ENCODE peak calls at places on chromosomes 16 and 17, in eight cellular contexts. One of them, this sample, is unnamed.
A peak's percentile ranks its signal among the peaks of the same experiment; 100 is the strongest.

GRCh38 chr16:58124601-58124915 is 4.6 kb downstream of the CFAP20 start:
- DNase-seq in DND-41: no peak
- DNase-seq in stomach: no peak
- DNase-seq in astrocyte: no peak
- DNase-seq in Panc1: no peak
- DNase-seq in cardiac muscle cell: no peak
- DNase-seq in lower lobe of right lung: no peak
- DNase-seq in heart left ventricle: no peak
- DNase-seq in this sample: no peak

GRCh38 chr17:40175928-40176327 is 1.3 kb upstream of the RAPGEFL1 start:
- DNase-seq in DND-41: no peak
- DNase-seq in cardiac muscle cell: no peak
- DNase-seq in lower lobe of right lung: no peak
- DNase-seq in heart left ventricle: no peak
- DNase-seq in Panc1: no peak
- DNase-seq in astrocyte: no peak
- DNase-seq in stomach: no peak
- DNase-seq in this sample: no peak

GRCh38 chr16:1426734-1427451 is 4.0 kb upstream of the PERCC1 start:
- DNase-seq in cardiac muscle cell: no peak
- DNase-seq in astrocyte: no peak
- DNase-seq in lower lobe of right lung: no peak
- DNase-seq in DND-41: no peak
- DNase-seq in heart left ventricle: no peak
- DNase-seq in stomach: no peak
- DNase-seq in Panc1: no peak
- DNase-seq in this sample: peak; percentile 68

GRCh38 chr17:36590082-36590481 is 1.6 kb upstream of the DHRS11 start:
- DNase-seq in heart left ventricle: no peak
- DNase-seq in DND-41: peak; percentile 31
- DNase-seq in astrocyte: peak; percentile 56
- DNase-seq in Panc1: no peak
- DNase-seq in stomach: no peak
- DNase-seq in lower lobe of right lung: no peak
- DNase-seq in cardiac muscle cell: no peak
- DNase-seq in this sample: no peak

GRCh38 chr16:4354512-4355409 is 3.6 kb upstream of the PAM16 start:
- DNase-seq in astrocyte: no peak
- DNase-seq in stomach: no peak
- DNase-seq in lower lobe of right lung: no peak
- DNase-seq in heart left ventricle: no peak
- DNase-seq in Panc1: no peak
- DNase-seq in cardiac muscle cell: no peak
- DNase-seq in DND-41: no peak
- DNase-seq in this sample: no peak

GRCh38 chr17:79986441-79987186 is 49.1 kb downstream of the TBC1D16 start:
- DNase-seq in cardiac muscle cell: no peak
- DNase-seq in astrocyte: no peak
- DNase-seq in stomach: no peak
- DNase-seq in DND-41: no peak
- DNase-seq in Panc1: no peak
- DNase-seq in lower lobe of right lung: peak; percentile 48
- DNase-seq in heart left ventricle: no peak
- DNase-seq in this sample: peak; percentile 85

GRCh38 chr17:31318298-31319190 is 2.9 kb downstream of the EVI2A start:
- DNase-seq in DND-41: peak; percentile 51
- DNase-seq in heart left ventricle: peak; percentile 74
- DNase-seq in astrocyte: peak; percentile 91
- DNase-seq in cardiac muscle cell: no peak
- DNase-seq in Panc1: no peak
- DNase-seq in stomach: peak; percentile 35
- DNase-seq in lower lobe of right lung: no peak
- DNase-seq in this sample: no peak

GRCh38 chr16:2339521-2340484 is 725 bp downstream of the ABCA3 start:
- DNase-seq in Panc1: no peak
- DNase-seq in stomach: peak; percentile 58
- DNase-seq in cardiac muscle cell: peak; percentile 75
- DNase-seq in heart left ventricle: peak; percentile 52
- DNase-seq in DND-41: peak; percentile 33
- DNase-seq in astrocyte: no peak
- DNase-seq in lower lobe of right lung: peak; percentile 82
- DNase-seq in this sample: peak; percentile 84

GRCh38 chr17:57868007-57868774 is 18.3 kb upstream of the MRPS23 start:
- DNase-seq in Panc1: no peak
- DNase-seq in DND-41: peak; percentile 88
- DNase-seq in cardiac muscle cell: no peak
- DNase-seq in astrocyte: peak; percentile 91
- DNase-seq in stomach: peak; percentile 43
- DNase-seq in heart left ventricle: peak; percentile 81
- DNase-seq in lower lobe of right lung: peak; percentile 68
- DNase-seq in this sample: peak; percentile 89

GRCh38 chr17:42363767-42364585 is 24.3 kb downstream of the STAT3 start:
- DNase-seq in cardiac muscle cell: no peak
- DNase-seq in Panc1: no peak
- DNase-seq in lower lobe of right lung: no peak
- DNase-seq in stomach: no peak
- DNase-seq in astrocyte: peak; percentile 88
- DNase-seq in heart left ventricle: no peak
- DNase-seq in DND-41: no peak
- DNase-seq in this sample: no peak

GRCh38 chr16:66295191-66295590 is 71.3 kb upstream of the CDH5 start:
- DNase-seq in lower lobe of right lung: no peak
- DNase-seq in DND-41: no peak
- DNase-seq in stomach: peak; percentile 22
- DNase-seq in astrocyte: no peak
- DNase-seq in heart left ventricle: no peak
- DNase-seq in cardiac muscle cell: no peak
- DNase-seq in Panc1: no peak
- DNase-seq in this sample: peak; percentile 18

GRCh38 chr16:11676799-11677198 is 8.5 kb downstream of the SNN start:
- DNase-seq in cardiac muscle cell: no peak
- DNase-seq in stomach: no peak
- DNase-seq in lower lobe of right lung: no peak
- DNase-seq in astrocyte: no peak
- DNase-seq in heart left ventricle: no peak
- DNase-seq in DND-41: no peak
- DNase-seq in Panc1: no peak
- DNase-seq in this sample: no peak

GRCh38 chr16:55367301-55367745 is 43.3 kb downstream of the IRX6 start:
- DNase-seq in lower lobe of right lung: no peak
- DNase-seq in stomach: no peak
- DNase-seq in astrocyte: peak; percentile 3
- DNase-seq in Panc1: no peak
- DNase-seq in DND-41: no peak
- DNase-seq in cardiac muscle cell: no peak
- DNase-seq in heart left ventricle: no peak
- DNase-seq in this sample: no peak

GRCh38 chr17:38701504-38702165 is 3.4 kb upstream of the MLLT6 start:
- DNase-seq in DND-41: peak; percentile 35
- DNase-seq in stomach: no peak
- DNase-seq in lower lobe of right lung: no peak
- DNase-seq in cardiac muscle cell: no peak
- DNase-seq in Panc1: no peak
- DNase-seq in heart left ventricle: peak; percentile 40
- DNase-seq in astrocyte: peak; percentile 10
- DNase-seq in this sample: no peak

GRCh38 chr17:41728056-41728455 is 6.4 kb downstream of the HAP1 start:
- DNase-seq in stomach: no peak
- DNase-seq in astrocyte: no peak
- DNase-seq in lower lobe of right lung: no peak
- DNase-seq in DND-41: no peak
- DNase-seq in Panc1: no peak
- DNase-seq in cardiac muscle cell: no peak
- DNase-seq in heart left ventricle: no peak
- DNase-seq in this sample: no peak

GRCh38 chr16:19008770-19009169 is 25.0 kb downstream of the TMC7 start:
- DNase-seq in DND-41: no peak
- DNase-seq in stomach: no peak
- DNase-seq in heart left ventricle: no peak
- DNase-seq in Panc1: no peak
- DNase-seq in astrocyte: peak; percentile 56
- DNase-seq in lower lobe of right lung: no peak
- DNase-seq in cardiac muscle cell: no peak
- DNase-seq in this sample: no peak

GRCh38 chr16:27370318-27370717 is 31.7 kb upstream of the IL21R start:
- DNase-seq in stomach: no peak
- DNase-seq in lower lobe of right lung: no peak
- DNase-seq in cardiac muscle cell: no peak
- DNase-seq in heart left ventricle: no peak
- DNase-seq in Panc1: no peak
- DNase-seq in DND-41: no peak
- DNase-seq in astrocyte: no peak
- DNase-seq in this sample: no peak

GRCh38 chr16:84143081-84143480 is 1.9 kb downstream of the HSDL1 start:
- DNase-seq in DND-41: no peak
- DNase-seq in stomach: no peak
- DNase-seq in cardiac muscle cell: no peak
- DNase-seq in lower lobe of right lung: no peak
- DNase-seq in Panc1: no peak
- DNase-seq in astrocyte: no peak
- DNase-seq in heart left ventricle: no peak
- DNase-seq in this sample: no peak
- H3K4me3 ChIP-seq in DND-41: no peak overlapping the region
- H3K4me3 ChIP-seq in stomach: no peak overlapping the region
- H3K4me3 ChIP-seq in cardiac muscle cell: no peak overlapping the region
- H3K4me3 ChIP-seq in lower lobe of right lung: no peak overlapping the region
- H3K4me3 ChIP-seq in Panc1: no peak overlapping the region
- H3K4me3 ChIP-seq in astrocyte: no peak overlapping the region
- H3K4me3 ChIP-seq in heart left ventricle: no peak overlapping the region
- H3K4me3 ChIP-seq in this sample: no peak overlapping the region

GRCh38 chr17:2420131-2420530 is 19.3 kb upstream of the MNT start:
- DNase-seq in stomach: no peak
- DNase-seq in lower lobe of right lung: no peak
- DNase-seq in heart left ventricle: no peak
- DNase-seq in astrocyte: no peak
- DNase-seq in DND-41: no peak
- DNase-seq in Panc1: no peak
- DNase-seq in cardiac muscle cell: no peak
- DNase-seq in this sample: no peak

GRCh38 chr17:2419526-2419925 is 18.7 kb upstream of the MNT start:
- DNase-seq in heart left ventricle: no peak
- DNase-seq in stomach: no peak
- DNase-seq in astrocyte: no peak
- DNase-seq in lower lobe of right lung: no peak
- DNase-seq in cardiac muscle cell: no peak
- DNase-seq in DND-41: no peak
- DNase-seq in Panc1: no peak
- DNase-seq in this sample: no peak

GRCh38 chr17:2423271-2423670 is 22.4 kb upstream of the MNT start:
- DNase-seq in astrocyte: no peak
- DNase-seq in heart left ventricle: no peak
- DNase-seq in cardiac muscle cell: no peak
- DNase-seq in DND-41: no peak
- DNase-seq in stomach: no peak
- DNase-seq in Panc1: no peak
- DNase-seq in lower lobe of right lung: no peak
- DNase-seq in this sample: no peak

GRCh38 chr17:2418572-2418971 is 17.7 kb upstream of the MNT start:
- DNase-seq in lower lobe of right lung: no peak
- DNase-seq in cardiac muscle cell: no peak
- DNase-seq in stomach: no peak
- DNase-seq in heart left ventricle: no peak
- DNase-seq in DND-41: no peak
- DNase-seq in Panc1: no peak
- DNase-seq in astrocyte: no peak
- DNase-seq in this sample: no peak

DNA sequence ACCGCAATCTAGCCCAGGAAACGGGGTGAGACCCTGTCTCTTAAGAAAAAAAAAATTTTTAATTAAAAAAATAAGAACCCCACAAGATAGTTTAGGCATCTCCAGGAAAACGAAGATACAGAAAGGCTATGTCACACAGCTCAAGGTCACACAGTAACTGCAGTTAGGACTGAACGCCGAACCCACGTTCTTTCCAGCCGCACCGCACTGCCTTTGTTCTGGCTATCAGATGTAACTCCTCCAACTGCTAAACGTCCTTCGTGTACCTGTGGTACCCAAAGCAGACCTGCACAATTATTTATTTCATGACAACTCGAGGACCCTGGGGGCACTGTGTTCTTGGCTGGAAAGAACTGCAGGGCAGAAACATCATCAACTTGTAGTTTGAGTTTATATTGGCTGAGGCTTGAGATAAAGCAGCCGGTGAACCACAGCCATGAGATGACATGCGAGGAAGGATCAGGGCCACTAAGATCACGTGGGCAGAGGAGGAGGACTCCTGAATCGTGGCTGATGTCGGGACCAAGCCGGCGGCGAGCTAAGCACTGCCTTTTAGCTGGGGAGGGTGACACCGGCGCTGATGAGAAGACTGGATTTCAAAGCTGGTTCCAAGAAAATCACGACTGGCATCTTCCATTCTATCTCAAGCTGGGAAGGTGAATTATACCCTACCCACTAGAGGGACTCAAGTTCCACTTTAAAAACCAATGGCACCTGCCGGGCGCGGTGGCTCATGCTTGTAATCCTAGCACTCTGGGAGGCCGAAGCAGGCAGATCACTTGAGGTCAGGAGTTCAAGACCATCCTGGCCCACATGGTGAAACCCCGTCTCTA is 20.7 kb upstream of the MNT start:
- DNase-seq in lower lobe of right lung: no peak
- DNase-seq in astrocyte: no peak
- DNase-seq in cardiac muscle cell: no peak
- DNase-seq in DND-41: no peak
- DNase-seq in heart left ventricle: no peak
- DNase-seq in Panc1: no peak
- DNase-seq in stomach: no peak
- DNase-seq in this sample: no peak
- TF ChIP-seq CTCF in lower lobe of right lung: no peak
- TF ChIP-seq CTCF in astrocyte: peak; percentile 21
- TF ChIP-seq CTCF in cardiac muscle cell: peak; percentile 4
- TF ChIP-seq CTCF in DND-41: no peak
- TF ChIP-seq CTCF in heart left ventricle: peak; percentile 19
- TF ChIP-seq CTCF in Panc1: no peak
- TF ChIP-seq CTCF in stomach: no peak
- TF ChIP-seq CTCF in this sample: no peak

DNA sequence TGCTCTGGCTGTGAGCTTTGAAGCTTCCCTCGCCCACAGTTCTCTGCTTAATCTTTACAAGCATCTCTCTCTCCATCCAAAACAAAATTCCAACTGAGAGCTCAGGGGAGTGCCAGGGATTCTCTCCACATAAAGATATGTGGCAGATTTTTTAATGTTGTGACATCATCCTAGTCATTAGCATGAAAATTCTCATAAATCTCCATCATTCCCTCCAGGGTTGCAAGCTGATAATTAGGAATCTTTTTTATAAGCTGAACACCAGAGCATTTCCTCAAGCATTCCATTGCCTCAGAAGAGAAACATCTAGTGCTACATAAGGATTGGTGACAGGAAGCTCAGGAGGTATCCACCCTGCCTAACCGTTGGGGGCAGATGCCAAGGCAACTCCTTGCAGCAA is 82.4 kb upstream of the DNAH9 start:
- DNase-seq in Panc1: no peak
- DNase-seq in lower lobe of right lung: no peak
- DNase-seq in DND-41: no peak
- DNase-seq in stomach: no peak
- DNase-seq in astrocyte: no peak
- DNase-seq in heart left ventricle: no peak
- DNase-seq in cardiac muscle cell: no peak
- DNase-seq in this sample: no peak
- H3K4me1 ChIP-seq in Panc1: no peaks in the 10 kb centered on the region
- H3K4me1 ChIP-seq in lower lobe of right lung: no peaks in the 10 kb centered on the region
- H3K4me1 ChIP-seq in DND-41: no peaks in the 10 kb centered on the region
- H3K4me1 ChIP-seq in stomach: no peaks in the 10 kb centered on the region
- H3K4me1 ChIP-seq in astrocyte: no peaks in the 10 kb centered on the region
- H3K4me1 ChIP-seq in heart left ventricle: no peaks in the 10 kb centered on the region
- H3K4me1 ChIP-seq in cardiac muscle cell: no peaks in the 10 kb centered on the region
- H3K4me1 ChIP-seq in this sample: no peaks in the 10 kb centered on the region

GRCh38 chr17:3512512-3513171 is 36.8 kb downstream of the ASPA start:
- DNase-seq in heart left ventricle: peak; percentile 91
- DNase-seq in DND-41: no peak
- DNase-seq in astrocyte: peak; percentile 36
- DNase-seq in Panc1: no peak
- DNase-seq in lower lobe of right lung: no peak
- DNase-seq in stomach: peak; percentile 49
- DNase-seq in cardiac muscle cell: peak; percentile 80
- DNase-seq in this sample: peak; percentile 79
- H3K4me3 ChIP-seq in heart left ventricle: peak overlapping the region; percentile 5
- H3K4me3 ChIP-seq in DND-41: no peak overlapping the region
- H3K4me3 ChIP-seq in astrocyte: no peak overlapping the region
- H3K4me3 ChIP-seq in Panc1: no peak overlapping the region
- H3K4me3 ChIP-seq in lower lobe of right lung: no peak overlapping the region
- H3K4me3 ChIP-seq in stomach: no peak overlapping the region
- H3K4me3 ChIP-seq in cardiac muscle cell: no peak overlapping the region
- H3K4me3 ChIP-seq in this sample: no peak overlapping the region

This sample was measured in kidney.